ENCODE peak calls at places on chromosomes 11 and 22, in nine cellular contexts. Q, E, W, Z, Y, D, O, F and K are unnamed samples.

GRCh38 chr11:131867457-131868257 is 497.2 kb downstream of the NTM start:
- DNase-seq in Q (peak), E (peak), W (peak), Z (peak), Y (peak), D (peak), O (peak), F (peak), K (no peak)

GRCh38 chr11:121881806-121882205 is 234.2 kb downstream of the BLID start:
- DNase-seq in Q (no peak), E (no peak), W (no peak), Z (no peak), Y (peak), D (peak), O (no peak), F (no peak), K (no peak)

GRCh38 chr11:36105743-36106581 is 162.1 kb downstream of the LDLRAD3 start:
- DNase-seq in Q (no peak), E (no peak), W (no peak), Z (no peak), Y (no peak), D (no peak), O (no peak), F (no peak), K (no peak)

GRCh38 chr22:33051960-33052839 is 6.0 kb downstream of the SYN3 start:
- DNase-seq in Q (no peak), E (no peak), W (no peak), Z (no peak), Y (no peak), D (no peak), O (no peak), F (no peak), K (no peak)

GRCh38 chr11:8908099-8908498 is 2.9 kb upstream of the AKIP1 start:
- DNase-seq in Q (no peak), E (no peak), W (no peak), Z (no peak), Y (no peak), D (no peak), O (no peak), F (no peak), K (no peak)

GRCh38 chr11:69383372-69383771 is 89.4 kb downstream of the MYEOV start:
- DNase-seq in Q (no peak), E (no peak), W (no peak), Z (no peak), Y (no peak), D (no peak), O (no peak), F (no peak), K (no peak)

GRCh38 chr11:2516276-2517015 is 71.6 kb downstream of the KCNQ1 start:
- DNase-seq in Q (peak), E (peak), W (no peak), Z (no peak), Y (no peak), D (no peak), O (no peak), F (no peak), K (no peak)

GRCh38 chr22:42151924-42152635 is 21.5 kb upstream of the CYP2D6 start:
- DNase-seq in Q (no peak), E (peak), W (no peak), Z (no peak), Y (no peak), D (no peak), O (no peak), F (no peak), K (no peak)

GRCh38 chr11:99952816-99953215 is 734.3 kb upstream of the ARHGAP42 start:
- DNase-seq in Q (no peak), E (no peak), W (no peak), Z (no peak), Y (peak), D (peak), O (no peak), F (no peak), K (no peak)

GRCh38 chr11:122731500-122731913 is 76.0 kb downstream of the UBASH3B start:
- DNase-seq in Q (no peak), E (no peak), W (no peak), Z (no peak), Y (no peak), D (no peak), O (no peak), F (no peak), K (no peak)

GRCh38 chr11:69920500-69921428 is 101.5 kb upstream of the FGF3 start:
- DNase-seq in Q (no peak), E (peak), W (no peak), Z (no peak), Y (no peak), D (no peak), O (no peak), F (no peak), K (no peak)

GRCh38 chr22:36027960-36028645 is 521 bp downstream of the RBFOX2 start:
- DNase-seq in Q (no peak), E (no peak), W (peak), Z (no peak), Y (no peak), D (no peak), O (peak), F (peak), K (no peak)

GRCh38 chr22:44431256-44431655 is 66.8 kb downstream of the RTL6 start:
- DNase-seq in Q (no peak), E (no peak), W (no peak), Z (no peak), Y (no peak), D (no peak), O (no peak), F (no peak), K (no peak)

GRCh38 chr22:37186228-37186996 is 1.6 kb downstream of the C1QTNF6 start:
- DNase-seq in Q (no peak), E (no peak), W (no peak), Z (no peak), Y (peak), D (peak), O (no peak), F (no peak), K (no peak)

GRCh38 chr22:42277988-42278776 is 7.7 kb upstream of the TCF20 start:
- DNase-seq in Q (no peak), E (no peak), W (peak), Z (no peak), Y (no peak), D (no peak), O (no peak), F (no peak), K (no peak)

GRCh38 chr11:66100272-66101037 is 30.4 kb downstream of the PACS1 start:
- DNase-seq in Q (no peak), E (peak), W (peak), Z (peak), Y (peak), D (peak), O (peak), F (peak), K (no peak)

GRCh38 chr22:49960967-49961600 is 512 bp downstream of the PIM3 start:
- DNase-seq in Q (peak), E (peak), W (no peak), Z (peak), Y (no peak), D (no peak), O (no peak), F (no peak), K (no peak)

GRCh38 chr11:32115406-32115805 is 24.5 kb downstream of the RCN1 start:
- DNase-seq in Q (no peak), E (no peak), W (no peak), Z (no peak), Y (no peak), D (no peak), O (no peak), F (no peak), K (no peak)

GRCh38 chr11:116328410-116328809 is 444.4 kb downstream of the BUD13 start:
- DNase-seq in Q (no peak), E (no peak), W (no peak), Z (no peak), Y (no peak), D (no peak), O (no peak), F (no peak), K (no peak)

GRCh38 chr11:73258104-73258684 is 13.9 kb upstream of the P2RY6 start:
- DNase-seq in Q (no peak), E (no peak), W (no peak), Z (no peak), Y (no peak), D (no peak), O (no peak), F (no peak), K (no peak)

GRCh38 chr22:17795661-17796548 is 21.6 kb upstream of the BID start:
- DNase-seq in Q (no peak), E (no peak), W (no peak), Z (no peak), Y (no peak), D (no peak), O (no peak), F (no peak), K (no peak)

GRCh38 chr11:106077609-106078517 is at the start of gene AASDHPPT:
- DNase-seq in Q (no peak), E (no peak), W (no peak), Z (peak), Y (no peak), D (peak), O (peak), F (peak), K (no peak)

GRCh38 chr11:116073854-116074837 is 569.9 kb upstream of the CADM1 start:
- DNase-seq in Q (no peak), E (peak), W (peak), Z (peak), Y (no peak), D (peak), O (peak), F (no peak), K (no peak)

GRCh38 chr22:38239101-38239761 is 33.6 kb downstream of the TMEM184B start:
- DNase-seq in Q (no peak), E (no peak), W (peak), Z (peak), Y (peak), D (peak), O (peak), F (no peak), K (peak)

GRCh38 chr22:29938285-29938693 is 55.3 kb downstream of the MTMR3 start:
- DNase-seq in Q (no peak), E (no peak), W (no peak), Z (no peak), Y (no peak), D (no peak), O (no peak), F (no peak), K (no peak)

GRCh38 chr11:44957051-44957515 is 6.4 kb upstream of the TP53I11 start:
- DNase-seq in Q (no peak), E (peak), W (no peak), Z (no peak), Y (no peak), D (no peak), O (no peak), F (no peak), K (no peak)

GRCh38 chr11:71206186-71206585 is 46.2 kb downstream of the SHANK2 start:
- DNase-seq in Q (no peak), E (no peak), W (no peak), Z (peak), Y (no peak), D (no peak), O (no peak), F (no peak), K (no peak)

GRCh38 chr11:119684361-119685072 is 44.5 kb downstream of the NECTIN1 start:
- DNase-seq in Q (no peak), E (peak), W (no peak), Z (peak), Y (peak), D (peak), O (no peak), F (no peak), K (no peak)

GRCh38 chr11:18012314-18012905 is 437 bp downstream of the SERGEF start:
- DNase-seq in Q (no peak), E (peak), W (peak), Z (peak), Y (peak), D (peak), O (peak), F (peak), K (peak)

GRCh38 chr22:43173976-43174720 is 12.8 kb downstream of the TTLL12 start:
- DNase-seq in Q (no peak), E (peak), W (no peak), Z (no peak), Y (no peak), D (no peak), O (no peak), F (no peak), K (no peak)

GRCh38 chr11:78227906-78228305 is 39.2 kb downstream of the USP35 start:
- DNase-seq in Q (no peak), E (no peak), W (no peak), Z (no peak), Y (no peak), D (no peak), O (no peak), F (no peak), K (no peak)

GRCh38 chr22:49616356-49617231 is 211.1 kb downstream of the BRD1 start:
- DNase-seq in Q (no peak), E (peak), W (no peak), Z (no peak), Y (no peak), D (no peak), O (no peak), F (no peak), K (no peak)

GRCh38 chr11:565921-566509 is 5.2 kb downstream of the RASSF7 start:
- DNase-seq in Q (no peak), E (peak), W (no peak), Z (no peak), Y (no peak), D (no peak), O (no peak), F (no peak), K (no peak)